ENCODE peak calls at places on chromosome 6, in eight cellular contexts. E is EH; Z is psoas muscle; I is RWPE1; U is fibroblast of mammary gland; F is SJCRH30; N is stimulated activated CD8-positive, alpha-beta memory T cell treated with anti-CD3 and anti-CD28 coated beads, Interleukin-2, amount 100 ng/mL, for 48 hours; X is T-helper 2 cell. H is an unnamed sample.
A peak's percentile ranks its signal among the peaks of the same experiment; 100 is the strongest.

GRCh38 chr6:22636450-22636849 is 67.1 kb downstream of the HDGFL1 start:
- DNase-seq in I (no peak), Z (no peak), X (no peak), F (peak; percentile 10), N (no peak), E (peak; percentile 12), U (no peak), H (no peak)

GRCh38 chr6:136294621-136295020 is 5.0 kb upstream of the BCLAF1 start:
- DNase-seq in Z (no peak), U (no peak), I (no peak), X (no peak), N (no peak), F (no peak), E (no peak), H (no peak)

GRCh38 chr6:27863962-27864905 is 48.0 kb downstream of the OR2B2 start:
- DNase-seq in N (peak; percentile 17), E (peak; percentile 43), F (no peak), U (peak; percentile 48), Z (no peak), X (no peak), I (no peak), H (peak; percentile 7)

GRCh38 chr6:109397020-109397419 is 14.8 kb upstream of the CD164 start:
- DNase-seq in I (no peak), E (peak; percentile 25), F (no peak), U (peak; percentile 35), Z (no peak), N (no peak), X (no peak), H (no peak)

GRCh38 chr6:144482142-144482541 is 197.0 kb downstream of the UTRN start:
- DNase-seq in I (peak; percentile 70), E (peak; percentile 83), Z (peak; percentile 74), N (peak; percentile 50), X (peak; percentile 19), F (peak; percentile 69), U (peak; percentile 86), H (peak; percentile 51)

GRCh38 chr6:18307006-18307405 is 42.7 kb upstream of the DEK start:
- DNase-seq in Z (no peak), F (peak; percentile 32), I (peak; percentile 51), U (no peak), N (no peak), E (peak; percentile 91), X (no peak), H (no peak)

GRCh38 chr6:39300739-39301138 is 13.5 kb downstream of the KCNK17 start:
- DNase-seq in Z (no peak), X (no peak), E (no peak), F (no peak), N (no peak), I (no peak), U (no peak), H (no peak)

GRCh38 chr6:17280552-17281090 is 540 bp upstream of the RBM24 start:
- DNase-seq in U (no peak), I (no peak), Z (peak; percentile 79), E (peak; percentile 63), N (no peak), X (no peak), F (peak; percentile 88), H (no peak)

GRCh38 chr6:23202207-23202606 is 632.8 kb downstream of the HDGFL1 start:
- DNase-seq in Z (no peak), N (no peak), E (no peak), F (no peak), X (no peak), I (no peak), U (no peak), H (no peak)

GRCh38 chr6:169490830-169491229 is 211.0 kb downstream of the WDR27 start:
- DNase-seq in I (no peak), F (no peak), N (no peak), X (no peak), U (peak; percentile 74), E (peak; percentile 62), Z (no peak), H (no peak)

GRCh38 chr6:7196019-7196402 is 88.2 kb downstream of the RREB1 start:
- DNase-seq in Z (no peak), N (no peak), F (no peak), I (no peak), U (no peak), X (no peak), E (no peak), H (no peak)

GRCh38 chr6:38509713-38510112 is 130.0 kb downstream of the BTBD9 start:
- DNase-seq in I (peak; percentile 11), U (peak; percentile 67), N (no peak), F (no peak), E (peak; percentile 72), Z (no peak), X (no peak), H (no peak)

GRCh38 chr6:52098649-52099184 is 11.3 kb upstream of the PKHD1 start:
- DNase-seq in E (no peak), U (no peak), I (no peak), Z (no peak), X (no peak), F (no peak), N (no peak), H (no peak)